ENCODE peak calls at places on chromosome 1, in five cellular contexts. U is mammary epithelial cell, K is GM10248, H is AG10803, V is fibroblast of mammary gland. W is an unnamed sample.

GRCh38 chr1:170149241-170149640 is 3.5 kb downstream of the NTMT2 start:
- DNase-seq in U (no peak), K (no peak), H (peak; percentile 63), V (peak; percentile 54), W (no peak)

GRCh38 chr1:44239337-44239960 is 26.2 kb downstream of the DMAP1 start:
- DNase-seq in U (peak; percentile 16), K (no peak), H (peak; percentile 45), V (peak; percentile 41), W (no peak)

GRCh38 chr1:190578531-190578930 is 100.9 kb upstream of the BRINP3 start:
- DNase-seq in U (no peak), K (no peak), H (no peak), V (no peak), W (no peak)

GRCh38 chr1:235741294-235741693 is 91.7 kb upstream of the GNG4 start:
- DNase-seq in U (no peak), K (no peak), H (peak; percentile 87), V (peak; percentile 54), W (peak; percentile 35)

GRCh38 chr1:28553229-28553930 is 495 bp downstream of the TRNAU1AP start:
- DNase-seq in U (peak; percentile 68), K (peak; percentile 59), H (peak; percentile 34), V (peak; percentile 36), W (peak; percentile 43)

GRCh38 chr1:27981146-27981545 is 21.4 kb downstream of the XKR8 start:
- DNase-seq in U (no peak), K (no peak), H (no peak), V (no peak), W (no peak)

GRCh38 chr1:199784127-199784526 is 243.4 kb upstream of the NR5A2 start:
- DNase-seq in U (peak; percentile 42), K (no peak), H (no peak), V (peak; percentile 42), W (peak; percentile 34)

GRCh38 chr1:22311461-22311860 is 140.2 kb upstream of the ZBTB40 start:
- DNase-seq in U (no peak), K (no peak), H (no peak), V (no peak), W (no peak)

GRCh38 chr1:93703649-93704048 is 22.0 kb upstream of the BCAR3 start:
- DNase-seq in U (peak; percentile 64), K (no peak), H (no peak), V (peak; percentile 54), W (peak; percentile 25)

GRCh38 chr1:222880586-222880985 is 65.7 kb downstream of the DISP1 start:
- DNase-seq in U (peak; percentile 57), K (no peak), H (peak; percentile 47), V (peak; percentile 87), W (peak; percentile 71)

GRCh38 chr1:155081472-155082300 is 3.0 kb downstream of the EFNA3 start:
- DNase-seq in U (no peak), K (no peak), H (no peak), V (no peak), W (no peak)

GRCh38 chr1:30748699-30749401 is 8.7 kb downstream of the LAPTM5 start:
- DNase-seq in U (no peak), K (no peak), H (no peak), V (peak; percentile 20), W (peak; percentile 20)

GRCh38 chr1:172719066-172719627 is 60.2 kb downstream of the FASLG start:
- DNase-seq in U (peak; percentile 90), K (no peak), H (peak; percentile 30), V (peak; percentile 29), W (peak; percentile 60)

GRCh38 chr1:43206721-43207228 is 34.6 kb downstream of the CFAP57 start:
- DNase-seq in U (peak; percentile 86), K (no peak), H (peak; percentile 99), V (peak; percentile 64), W (peak; percentile 75)

GRCh38 chr1:29736582-29737188 is 500.4 kb downstream of the PTPRU start:
- DNase-seq in U (peak; percentile 24), K (no peak), H (peak; percentile 41), V (peak; percentile 61), W (peak; percentile 72)

GRCh38 chr1:197352011-197352410 is 84.0 kb downstream of the CRB1 start:
- DNase-seq in U (no peak), K (no peak), H (no peak), V (no peak), W (no peak)

GRCh38 chr1:44676484-44677200 is 2.1 kb downstream of the ARMH1 start:
- DNase-seq in U (no peak), K (no peak), H (peak; percentile 71), V (peak; percentile 79), W (no peak)

GRCh38 chr1:18926315-18927081 is 24.1 kb upstream of the ALDH4A1 start:
- DNase-seq in U (peak; percentile 97), K (peak; percentile 93), H (peak; percentile 93), V (peak; percentile 93), W (peak; percentile 87)

GRCh38 chr1:44780583-44781121 is 5.3 kb downstream of the RPS8 start:
- DNase-seq in U (no peak), K (no peak), H (no peak), V (no peak), W (no peak)

GRCh38 chr1:204112876-204113730 is 38.7 kb downstream of the ETNK2 start:
- DNase-seq in U (no peak), K (no peak), H (no peak), V (peak; percentile 39), W (no peak)

GRCh38 chr1:99171126-99171813 is 93.0 kb upstream of the PLPPR4 start:
- DNase-seq in U (no peak), K (no peak), H (no peak), V (no peak), W (no peak)

GRCh38 chr1:209657140-209657879 is 5.1 kb upstream of the LAMB3 start:
- DNase-seq in U (peak; percentile 99), K (peak; percentile 59), H (peak; percentile 79), V (no peak), W (peak; percentile 99)

GRCh38 chr1:165633624-165634023 is 2.6 kb downstream of the MGST3 start:
- DNase-seq in U (peak; percentile 7), K (no peak), H (peak; percentile 61), V (peak; percentile 68), W (peak; percentile 48)

GRCh38 chr1:20052386-20052785 is 17.6 kb upstream of the PLA2G5 start:
- DNase-seq in U (peak; percentile 36), K (no peak), H (peak; percentile 29), V (no peak), W (no peak)

GRCh38 chr1:198497326-198498220 is 42.9 kb downstream of the ATP6V1G3 start:
- DNase-seq in U (peak; percentile 28), K (peak; percentile 10), H (peak; percentile 58), V (peak; percentile 72), W (peak; percentile 69)

GRCh38 chr1:19811206-19811851 is 3.8 kb downstream of the RNF186 start:
- DNase-seq in U (no peak), K (peak; percentile 75), H (peak; percentile 53), V (peak; percentile 65), W (peak; percentile 61)

GRCh38 chr1:58443986-58444603 is 102.4 kb downstream of the OMA1 start:
- DNase-seq in U (no peak), K (no peak), H (peak; percentile 79), V (peak; percentile 14), W (no peak)

GRCh38 chr1:174040387-174040786 is 18.2 kb upstream of the RC3H1 start:
- DNase-seq in U (peak; percentile 89), K (no peak), H (peak; percentile 59), V (peak; percentile 94), W (peak; percentile 95)

GRCh38 chr1:172582889-172583288 is 49.9 kb downstream of the SUCO start:
- DNase-seq in U (no peak), K (no peak), H (no peak), V (no peak), W (peak; percentile 51)

GRCh38 chr1:8283058-8283884 is 34.6 kb upstream of the SLC45A1 start:
- DNase-seq in U (no peak), K (peak; percentile 84), H (no peak), V (no peak), W (no peak)

GRCh38 chr1:199160521-199161318 is 521.9 kb downstream of the PTPRC start:
- DNase-seq in U (no peak), K (no peak), H (no peak), V (no peak), W (no peak)

GRCh38 chr1:165481820-165482532 is 37.0 kb upstream of the RXRG start:
- DNase-seq in U (peak; percentile 96), K (no peak), H (peak; percentile 82), V (peak; percentile 91), W (peak; percentile 99)

GRCh38 chr1:107706181-107706580 is 258.8 kb downstream of the VAV3 start:
- DNase-seq in U (no peak), K (no peak), H (no peak), V (no peak), W (no peak)

GRCh38 chr1:49424782-49425181 is 599.0 kb downstream of the AGBL4 start:
- DNase-seq in U (peak; percentile 1), K (no peak), H (no peak), V (no peak), W (peak; percentile 20)
- TF ChIP-seq CTCF in U (no peak), K (no peak), H (no peak), V (no peak), W (no peak)

GRCh38 chr1:229425564-229426159 is 8.2 kb downstream of the ACTA1 start:
- DNase-seq in U (no peak), K (no peak), H (no peak), V (no peak), W (no peak)

GRCh38 chr1:229420224-229420623 is 13.7 kb downstream of the ACTA1 start:
- DNase-seq in U (no peak), K (no peak), H (no peak), V (no peak), W (no peak)

DNA sequence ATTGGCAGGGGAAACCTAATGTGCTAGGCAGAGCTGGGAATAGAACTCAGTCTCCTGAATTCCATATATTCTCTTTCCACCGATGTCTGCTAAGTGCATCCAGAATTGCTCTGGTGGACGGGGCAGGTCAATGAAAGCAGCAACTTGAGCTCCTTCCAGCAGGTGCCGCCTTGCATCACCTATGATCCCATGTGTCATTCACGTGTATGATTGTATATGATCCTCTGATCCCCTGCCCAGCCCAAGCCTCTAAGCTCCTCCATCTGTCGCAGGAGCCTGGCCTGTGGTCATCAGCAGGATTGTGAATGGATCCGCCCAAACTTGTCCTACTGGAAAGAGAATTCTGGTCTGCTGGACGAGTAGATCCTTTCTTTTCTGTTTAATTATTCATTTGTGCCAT is 13.1 kb downstream of the ACTA1 start:
- DNase-seq in U (no peak), K (no peak), H (no peak), V (no peak), W (peak; percentile 64)
- TF ChIP-seq CTCF in U (no peak), K (peak; percentile 13), H (no peak), V (no peak), W (peak; percentile 16)

GRCh38 chr1:179104851-179105250 is 23.0 kb downstream of the TOR3A start:
- DNase-seq in U (no peak), K (no peak), H (no peak), V (no peak), W (no peak)
- TF ChIP-seq CTCF in U (no peak), K (no peak), H (no peak), V (no peak), W (no peak)

GRCh38 chr1:60765204-60765603 is 317.2 kb upstream of the NFIA start:
- DNase-seq in U (peak; percentile 24), K (peak; percentile 9), H (peak; percentile 16), V (peak; percentile 54), W (peak; percentile 57)
- TF ChIP-seq CTCF in U (peak; percentile 78), K (peak; percentile 16), H (peak; percentile 62), V (peak; percentile 84), W (peak; percentile 71)

W was measured in MCF 10A.